ENCODE peak calls at places on chromosomes 7 and 10, in nine cellular contexts. G is thoracic aorta, R is HuH-7, F is cardiac fibroblast, X is psoas muscle, Z is glomerular endothelial cell, K is brain microvascular endothelial cell, Y is GM19239, T is amniotic stem cell. H is an unnamed sample.

GRCh38 chr7:143362126-143362961 is at the start of gene FAM131B:
- DNase-seq in G (no peak), R (peak), F (no peak), X (no peak), Z (no peak), K (no peak), Y (no peak), T (no peak), H (no peak)

GRCh38 chr7:127629268-127629854 is 11.4 kb upstream of the PAX4 start:
- DNase-seq in G (no peak), R (peak), F (no peak), X (no peak), Z (no peak), K (no peak), Y (no peak), T (no peak), H (no peak)

GRCh38 chr10:99460070-99460469 is 29.6 kb upstream of the GOT1 start:
- DNase-seq in G (no peak), R (no peak), F (no peak), X (no peak), Z (no peak), K (no peak), Y (no peak), T (no peak), H (no peak)

GRCh38 chr7:27466703-27467102 is 196.0 kb downstream of the HIBADH start:
- DNase-seq in G (no peak), R (no peak), F (no peak), X (no peak), Z (no peak), K (no peak), Y (no peak), T (no peak), H (no peak)

GRCh38 chr7:121561717-121562116 is 165.6 kb upstream of the FAM3C start:
- DNase-seq in G (no peak), R (no peak), F (peak), X (no peak), Z (no peak), K (no peak), Y (no peak), T (no peak), H (no peak)

GRCh38 chr10:86968271-86968993 is at the start of gene ADIRF:
- DNase-seq in G (no peak), R (no peak), F (no peak), X (peak), Z (no peak), K (no peak), Y (no peak), T (no peak), H (no peak)

GRCh38 chr7:8160810-8161209 is 101.2 kb downstream of the ICA1 start:
- DNase-seq in G (no peak), R (no peak), F (peak), X (no peak), Z (no peak), K (no peak), Y (no peak), T (no peak), H (peak)

GRCh38 chr7:47347986-47348385 is 233.9 kb downstream of the TNS3 start:
- DNase-seq in G (no peak), R (no peak), F (no peak), X (no peak), Z (no peak), K (no peak), Y (no peak), T (no peak), H (no peak)

GRCh38 chr7:49580000-49580399 is 193.4 kb upstream of the VWC2 start:
- DNase-seq in G (no peak), R (no peak), F (no peak), X (no peak), Z (no peak), K (no peak), Y (no peak), T (no peak), H (no peak)

GRCh38 chr7:1368682-1369571 is 90.3 kb downstream of the MICALL2 start:
- DNase-seq in G (no peak), R (no peak), F (no peak), X (no peak), Z (no peak), K (no peak), Y (peak), T (no peak), H (peak)

GRCh38 chr7:17408904-17409290 is 110.4 kb downstream of the AHR start:
- DNase-seq in G (no peak), R (no peak), F (peak), X (no peak), Z (no peak), K (no peak), Y (no peak), T (no peak), H (no peak)

GRCh38 chr7:127530148-127530547 is 55.2 kb downstream of the GCC1 start:
- DNase-seq in G (no peak), R (no peak), F (no peak), X (no peak), Z (no peak), K (no peak), Y (no peak), T (no peak), H (no peak)

GRCh38 chr10:95265572-95265971 is 25.2 kb downstream of the PDLIM1 start:
- DNase-seq in G (no peak), R (no peak), F (no peak), X (no peak), Z (no peak), K (no peak), Y (no peak), T (no peak), H (no peak)

GRCh38 chr7:10973942-10974716 is 457 bp downstream of the PHF14 start:
- DNase-seq in G (no peak), R (peak), F (peak), X (peak), Z (no peak), K (peak), Y (no peak), T (no peak), H (no peak)

GRCh38 chr10:16891375-16892313 is 74.4 kb upstream of the RSU1 start:
- DNase-seq in G (no peak), R (no peak), F (peak), X (peak), Z (no peak), K (peak), Y (no peak), T (no peak), H (peak)